ENCODE peak calls at places on chromosome 1, in eight cellular contexts. R, F, G, J, A, I, P and M are unnamed samples.

GRCh38 chr1:211549092-211549749 is 29.7 kb downstream of the SLC30A1 start:
- DNase-seq in I (no peak), G (no peak), R (no peak), P (no peak), F (no peak), A (no peak), J (no peak), M (no peak)

GRCh38 chr1:207519505-207520399 is 23.8 kb downstream of the CR1 start:
- DNase-seq in P (no peak), I (no peak), A (no peak), F (no peak), G (no peak), J (no peak), R (no peak), M (no peak)

GRCh38 chr1:28428990-28429520 is 59.5 kb downstream of the PHACTR4 start:
- DNase-seq in R (no peak), F (no peak), I (no peak), G (peak; percentile 60), J (no peak), A (peak; percentile 22), P (no peak), M (no peak)

GRCh38 chr1:8464987-8465386 is 147.1 kb downstream of the SLC45A1 start:
- DNase-seq in F (no peak), G (no peak), P (no peak), A (no peak), R (no peak), J (peak; percentile 41), I (no peak), M (no peak)

GRCh38 chr1:195325181-195325580 is 1283.1 kb downstream of the KCNT2 start:
- DNase-seq in P (peak; percentile 20), R (no peak), A (no peak), I (no peak), G (no peak), J (no peak), F (no peak), M (no peak)

GRCh38 chr1:77271851-77272250 is 10.0 kb upstream of the AK5 start:
- DNase-seq in J (peak; percentile 68), F (no peak), P (no peak), I (no peak), R (no peak), G (no peak), A (no peak), M (no peak)

GRCh38 chr1:30317921-30318320 is 405.5 kb downstream of the MATN1 start:
- DNase-seq in F (no peak), R (no peak), J (no peak), I (no peak), A (no peak), G (no peak), P (no peak), M (no peak)

GRCh38 chr1:5637171-5637570 is 355.1 kb downstream of the NPHP4 start:
- DNase-seq in F (peak; percentile 60), A (peak; percentile 40), P (no peak), G (peak; percentile 2), J (no peak), I (peak; percentile 65), R (peak; percentile 61), M (no peak)

GRCh38 chr1:14626869-14627607 is 28.6 kb downstream of the KAZN start:
- DNase-seq in A (peak; percentile 31), F (no peak), I (peak; percentile 21), P (no peak), R (no peak), G (no peak), J (peak; percentile 13), M (no peak)

GRCh38 chr1:55685560-55685959 is 470.4 kb upstream of the USP24 start:
- DNase-seq in I (no peak), J (peak; percentile 56), F (no peak), G (no peak), A (no peak), P (no peak), R (peak; percentile 83), M (no peak)

GRCh38 chr1:27569088-27569459 is 34.9 kb downstream of the AHDC1 start:
- DNase-seq in P (no peak), F (no peak), G (no peak), R (no peak), J (no peak), A (peak; percentile 35), I (no peak), M (no peak)

GRCh38 chr1:212981025-212981495 is 30.7 kb downstream of the VASH2 start:
- DNase-seq in J (no peak), F (no peak), A (peak; percentile 21), I (peak; percentile 9), P (no peak), R (no peak), G (no peak), M (peak; percentile 58)

GRCh38 chr1:32394890-32395415 is 712 bp upstream of the BSDC1 start:
- DNase-seq in I (no peak), A (peak; percentile 10), G (no peak), F (no peak), R (no peak), J (no peak), P (no peak), M (no peak)

GRCh38 chr1:4931486-4931885 is 277.1 kb downstream of the AJAP1 start:
- DNase-seq in A (peak; percentile 21), R (no peak), J (no peak), I (no peak), P (no peak), F (peak; percentile 33), G (no peak), M (no peak)

GRCh38 chr1:46301406-46302090 is 1.9 kb downstream of the LRRC41 start:
- DNase-seq in P (no peak), A (peak; percentile 31), I (no peak), G (no peak), F (peak; percentile 42), J (peak; percentile 56), R (peak; percentile 79), M (no peak)

GRCh38 chr1:221663321-221663720 is 78.6 kb downstream of the DUSP10 start:
- DNase-seq in F (no peak), G (no peak), R (no peak), A (no peak), P (no peak), I (no peak), J (peak; percentile 59), M (no peak)

GRCh38 chr1:23424171-23424959 is at the start of gene TCEA3:
- DNase-seq in F (peak; percentile 19), I (peak; percentile 85), J (no peak), R (no peak), G (no peak), A (no peak), P (no peak), M (no peak)

GRCh38 chr1:8939362-8939995 is 6.2 kb upstream of the CA6 start:
- DNase-seq in P (no peak), F (peak; percentile 80), J (peak; percentile 36), A (peak; percentile 87), I (no peak), R (no peak), G (no peak), M (no peak)

GRCh38 chr1:241927321-241927720 is 30.2 kb upstream of the BECN2 start:
- DNase-seq in A (no peak), I (no peak), P (no peak), F (no peak), G (no peak), J (no peak), R (no peak), M (no peak)

GRCh38 chr1:55926906-55927471 is 652.4 kb downstream of the PLPP3 start:
- DNase-seq in G (no peak), P (no peak), A (no peak), I (no peak), J (no peak), F (no peak), R (no peak), M (no peak)

GRCh38 chr1:156862602-156863599 is 2.2 kb downstream of the NTRK1 start:
- DNase-seq in I (no peak), G (no peak), R (no peak), P (no peak), F (no peak), J (no peak), A (peak; percentile 38), M (no peak)

GRCh38 chr1:70895531-70895930 is 152.1 kb downstream of the PTGER3 start:
- DNase-seq in A (no peak), J (no peak), F (no peak), P (no peak), G (no peak), I (no peak), R (no peak), M (no peak)
- H3K4me3 ChIP-seq in A (no peak overlapping the region), J (no peak overlapping the region), F (no peak overlapping the region), P (no peak overlapping the region), G (no peak overlapping the region), I (no peak overlapping the region), R (no peak overlapping the region), M (no peak overlapping the region)

DNA sequence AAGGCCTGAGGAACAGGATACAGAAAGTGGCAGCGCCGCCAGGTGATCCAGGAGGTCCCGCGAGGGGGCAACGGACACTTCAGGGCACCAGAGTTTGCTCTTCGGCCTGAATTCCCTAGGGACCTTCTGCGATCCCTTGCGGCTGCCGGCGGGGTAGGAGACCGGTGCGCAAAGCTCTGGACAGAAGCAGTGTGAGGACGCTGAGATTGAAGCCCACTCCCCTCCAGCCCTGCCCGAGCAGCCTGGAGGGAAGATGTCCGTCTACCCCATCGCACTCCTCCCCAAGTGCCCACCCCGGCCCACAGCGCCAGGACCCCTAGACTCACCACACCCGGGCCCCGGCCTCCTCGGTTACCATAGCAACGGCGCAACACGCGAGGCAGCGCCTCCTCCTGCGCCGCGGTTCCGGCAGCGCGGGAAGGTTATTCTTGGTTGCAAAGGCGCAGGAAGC is at the start of gene ANKRD45:
- DNase-seq in F (no peak), G (no peak), J (peak; percentile 22), A (peak; percentile 40), P (peak; percentile 83), I (no peak), R (no peak), M (no peak)
- H3K4me3 ChIP-seq in F (no peak within 1 kb of the TSS), G (no peak within 1 kb of the TSS), J (peak within 1 kb of the TSS; percentile 55), A (peak within 1 kb of the TSS; percentile 43), P (peak within 1 kb of the TSS; percentile 20), I (no peak within 1 kb of the TSS), R (peak within 1 kb of the TSS; percentile 38), M (peak within 1 kb of the TSS; percentile 53)

DNA sequence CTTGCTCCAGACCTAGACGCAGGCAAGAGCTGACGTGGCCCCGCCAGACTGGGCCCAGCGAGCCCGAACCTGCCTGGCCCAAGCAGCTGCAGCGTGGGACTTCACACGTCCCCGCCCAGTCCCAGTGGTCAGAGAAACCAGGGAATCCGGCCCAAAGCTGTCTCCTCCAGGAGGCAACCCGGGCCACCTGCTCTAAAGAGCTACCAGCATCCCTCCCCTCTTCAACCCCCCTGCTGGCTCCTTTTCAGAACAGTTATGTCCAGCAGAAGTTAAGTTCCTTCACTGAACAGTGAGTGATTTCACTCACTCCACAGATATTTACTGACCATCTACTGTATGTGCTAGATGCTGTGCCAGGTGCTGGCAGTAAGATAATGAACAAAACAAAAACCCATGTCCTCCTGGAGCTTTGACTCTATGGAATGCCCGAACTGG is 2.1 kb upstream of the EFNA1 start:
- DNase-seq in P (no peak), F (no peak), J (no peak), G (no peak), I (no peak), R (no peak), A (peak; percentile 93), M (no peak)
- H3K4me3 ChIP-seq in P (no peak overlapping the region), F (peak overlapping the region; percentile 85), J (no peak overlapping the region), G (no peak overlapping the region), I (no peak overlapping the region), R (peak overlapping the region; percentile 83), A (no peak overlapping the region), M (no peak overlapping the region)

DNA sequence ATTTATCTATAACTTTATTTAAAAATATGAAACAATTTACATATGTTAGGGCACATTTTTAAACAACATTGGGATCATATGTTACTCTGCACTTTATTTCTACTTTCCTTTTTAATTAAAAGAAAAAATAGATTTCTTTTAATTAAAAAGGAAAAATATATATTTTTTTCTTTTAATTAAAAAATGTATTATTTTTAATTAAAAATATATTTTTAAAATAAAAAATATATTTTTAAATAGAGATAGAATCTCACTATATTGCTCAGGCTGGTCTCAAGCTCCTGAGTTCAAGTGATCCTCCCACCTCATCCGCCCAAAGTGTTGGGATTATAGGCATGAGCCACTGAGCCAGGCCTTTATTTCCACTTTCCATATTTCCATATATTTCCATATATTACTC is 36.7 kb downstream of the WARS2 start:
- DNase-seq in J (no peak), R (no peak), G (no peak), P (no peak), A (no peak), F (no peak), I (no peak), M (no peak)
- H3K4me3 ChIP-seq in J (no peak overlapping the region), R (no peak overlapping the region), G (no peak overlapping the region), P (no peak overlapping the region), A (no peak overlapping the region), F (no peak overlapping the region), I (no peak overlapping the region), M (no peak overlapping the region)